ENCODE peak calls at places on chromosomes 6 and 20, in nine cellular contexts. One of them, this sample, is unnamed.

GRCh38 chr6:12836009-12836408 is 119.4 kb downstream of the PHACTR1 start:
- DNase-seq in BJ: no peak
- DNase-seq in endodermal cell: no peak
- DNase-seq in occipital lobe: no peak
- DNase-seq in iris pigment epithelial cell: no peak
- DNase-seq in Peyer's patch: no peak
- DNase-seq in PC-3: no peak
- DNase-seq in AG09309: no peak
- DNase-seq in myocyte: no peak
- DNase-seq in this sample: no peak

GRCh38 chr6:110036408-110037302 is 58.5 kb downstream of the GPR6 start:
- DNase-seq in BJ: no peak
- DNase-seq in endodermal cell: no peak
- DNase-seq in occipital lobe: no peak
- DNase-seq in iris pigment epithelial cell: no peak
- DNase-seq in Peyer's patch: no peak
- DNase-seq in PC-3: no peak
- DNase-seq in AG09309: no peak
- DNase-seq in myocyte: no peak
- DNase-seq in this sample: no peak

GRCh38 chr6:52497652-52498408 is 77.7 kb downstream of the EFHC1 start:
- DNase-seq in BJ: no peak
- DNase-seq in endodermal cell: no peak
- DNase-seq in occipital lobe: no peak
- DNase-seq in iris pigment epithelial cell: no peak
- DNase-seq in Peyer's patch: peak
- DNase-seq in PC-3: no peak
- DNase-seq in AG09309: no peak
- DNase-seq in myocyte: peak
- DNase-seq in this sample: no peak

GRCh38 chr20:46463852-46464251 is 49.5 kb downstream of the ZNF334 start:
- DNase-seq in BJ: no peak
- DNase-seq in endodermal cell: no peak
- DNase-seq in occipital lobe: no peak
- DNase-seq in iris pigment epithelial cell: no peak
- DNase-seq in Peyer's patch: no peak
- DNase-seq in PC-3: no peak
- DNase-seq in AG09309: no peak
- DNase-seq in myocyte: no peak
- DNase-seq in this sample: no peak

GRCh38 chr6:149445095-149445466 is 39.7 kb downstream of the ZC3H12D start:
- DNase-seq in BJ: no peak
- DNase-seq in endodermal cell: no peak
- DNase-seq in occipital lobe: no peak
- DNase-seq in iris pigment epithelial cell: no peak
- DNase-seq in Peyer's patch: peak
- DNase-seq in PC-3: no peak
- DNase-seq in AG09309: no peak
- DNase-seq in myocyte: peak
- DNase-seq in this sample: no peak

GRCh38 chr20:61896058-61896961 is 169.4 kb downstream of the TAF4 start:
- DNase-seq in BJ: no peak
- DNase-seq in endodermal cell: peak
- DNase-seq in occipital lobe: peak
- DNase-seq in iris pigment epithelial cell: peak
- DNase-seq in Peyer's patch: no peak
- DNase-seq in PC-3: peak
- DNase-seq in AG09309: no peak
- DNase-seq in myocyte: peak
- DNase-seq in this sample: peak

GRCh38 chr6:89597988-89598387 is 40.6 kb downstream of the LYRM2 start:
- DNase-seq in BJ: no peak
- DNase-seq in endodermal cell: peak
- DNase-seq in occipital lobe: no peak
- DNase-seq in iris pigment epithelial cell: peak
- DNase-seq in Peyer's patch: no peak
- DNase-seq in PC-3: peak
- DNase-seq in AG09309: no peak
- DNase-seq in myocyte: peak
- DNase-seq in this sample: no peak

GRCh38 chr6:26555505-26556262 is 17.5 kb downstream of the HMGN4 start:
- DNase-seq in BJ: no peak
- DNase-seq in endodermal cell: peak
- DNase-seq in occipital lobe: no peak
- DNase-seq in iris pigment epithelial cell: peak
- DNase-seq in Peyer's patch: no peak
- DNase-seq in PC-3: no peak
- DNase-seq in AG09309: no peak
- DNase-seq in myocyte: no peak
- DNase-seq in this sample: peak

GRCh38 chr20:4585104-4585753 is 136.5 kb upstream of the PRND start:
- DNase-seq in BJ: no peak
- DNase-seq in endodermal cell: no peak
- DNase-seq in occipital lobe: no peak
- DNase-seq in iris pigment epithelial cell: peak
- DNase-seq in Peyer's patch: no peak
- DNase-seq in PC-3: peak
- DNase-seq in AG09309: peak
- DNase-seq in myocyte: no peak
- DNase-seq in this sample: no peak

GRCh38 chr6:131116755-131117360 is 18.4 kb upstream of the AKAP7 start:
- DNase-seq in BJ: no peak
- DNase-seq in endodermal cell: no peak
- DNase-seq in occipital lobe: no peak
- DNase-seq in iris pigment epithelial cell: peak
- DNase-seq in Peyer's patch: no peak
- DNase-seq in PC-3: peak
- DNase-seq in AG09309: no peak
- DNase-seq in myocyte: peak
- DNase-seq in this sample: no peak

GRCh38 chr20:23356203-23356602 is 5.6 kb downstream of the NXT1 start:
- DNase-seq in BJ: no peak
- DNase-seq in endodermal cell: peak
- DNase-seq in occipital lobe: no peak
- DNase-seq in iris pigment epithelial cell: no peak
- DNase-seq in Peyer's patch: no peak
- DNase-seq in PC-3: no peak
- DNase-seq in AG09309: no peak
- DNase-seq in myocyte: no peak
- DNase-seq in this sample: peak

This sample was measured in islet precursor cell.